ENCODE peak calls at places on chromosomes 6 and 20, in eight cellular contexts. E, Q, Z, O, U, N, M and A are unnamed samples.

GRCh38 chr6:148873868-148874267 is 127.0 kb downstream of the UST start:
- DNase-seq in N (no peak), O (no peak), Q (no peak), Z (no peak), E (no peak), M (no peak), U (no peak), A (no peak)

GRCh38 chr6:152572395-152573061 is 64.6 kb downstream of the SYNE1 start:
- DNase-seq in Z (peak), M (no peak), E (no peak), Q (no peak), O (no peak), N (no peak), U (no peak), A (no peak)

GRCh38 chr6:107439418-107439817 is 19.9 kb downstream of the PDSS2 start:
- DNase-seq in M (no peak), E (no peak), Q (no peak), U (no peak), N (no peak), O (no peak), Z (no peak), A (no peak)

GRCh38 chr6:109718991-109719390 is 27.9 kb downstream of the FIG4 start:
- DNase-seq in O (no peak), Q (no peak), E (no peak), U (no peak), M (no peak), N (no peak), Z (no peak), A (no peak)

GRCh38 chr6:3325210-3325609 is 66.5 kb downstream of the PSMG4 start:
- DNase-seq in E (no peak), Q (no peak), Z (peak), N (peak), M (no peak), O (no peak), U (no peak), A (no peak)

GRCh38 chr6:106514281-106514885 is 114.9 kb downstream of the RTN4IP1 start:
- DNase-seq in E (no peak), Q (no peak), O (no peak), Z (no peak), N (no peak), U (no peak), M (no peak), A (no peak)

GRCh38 chr20:63742381-63743024 is 2.9 kb downstream of the SLC2A4RG start:
- DNase-seq in Q (no peak), E (no peak), M (no peak), U (no peak), N (no peak), O (no peak), Z (no peak), A (no peak)

GRCh38 chr6:3195695-3196497 is 31.6 kb downstream of the TUBB2B start:
- DNase-seq in N (no peak), U (no peak), M (peak), O (no peak), Z (peak), Q (no peak), E (no peak), A (no peak)

GRCh38 chr6:168619560-168620314 is 178.8 kb downstream of the SMOC2 start:
- DNase-seq in M (no peak), Z (no peak), Q (no peak), U (no peak), O (peak), E (no peak), N (no peak), A (no peak)

GRCh38 chr20:57023997-57024396 is 242.4 kb downstream of the BMP7 start:
- DNase-seq in Z (no peak), M (no peak), U (no peak), Q (no peak), N (no peak), E (no peak), O (no peak), A (no peak)

GRCh38 chr6:4864534-4864933 is 88.3 kb downstream of the CDYL start:
- DNase-seq in O (peak), M (no peak), N (no peak), E (no peak), Z (no peak), Q (no peak), U (no peak), A (no peak)

GRCh38 chr20:25867776-25868649 is 171.4 kb upstream of the ZNF337 start:
- DNase-seq in U (peak), N (peak), M (peak), O (peak), Q (peak), Z (peak), E (peak), A (peak)

GRCh38 chr20:25459111-25459830 is 51.8 kb downstream of the GINS1 start:
- DNase-seq in M (no peak), Z (no peak), E (no peak), U (no peak), O (no peak), N (no peak), Q (no peak), A (no peak)

GRCh38 chr6:24930386-24930785 is 5.4 kb downstream of the RIPOR2 start:
- DNase-seq in O (no peak), M (no peak), Z (peak), N (peak), U (no peak), E (no peak), Q (no peak), A (no peak)

GRCh38 chr6:71383891-71384489 is 95.4 kb downstream of the OGFRL1 start:
- DNase-seq in Q (no peak), N (no peak), E (no peak), O (peak), M (peak), U (peak), Z (peak), A (peak)

GRCh38 chr20:30168025-30168799 is 1089.3 kb upstream of the DEFB115 start:
- DNase-seq in E (peak), Z (no peak), M (no peak), Q (no peak), N (peak), O (no peak), U (no peak), A (no peak)

GRCh38 chr6:113809818-113810217 is 47.3 kb upstream of the MARCKS start:
- DNase-seq in N (no peak), Q (no peak), E (no peak), M (no peak), U (peak), O (peak), Z (no peak), A (no peak)

GRCh38 chr6:25628471-25629201 is 23.4 kb upstream of the SCGN start:
- DNase-seq in N (no peak), Q (no peak), M (no peak), O (no peak), U (no peak), Z (no peak), E (no peak), A (no peak)

GRCh38 chr6:165776699-165777098 is 113.7 kb upstream of the PDE10A start:
- DNase-seq in Q (no peak), U (no peak), Z (no peak), M (no peak), E (no peak), O (no peak), N (no peak), A (no peak)

GRCh38 chr6:165782812-165783211 is 119.8 kb upstream of the PDE10A start:
- DNase-seq in M (no peak), U (no peak), Z (no peak), N (no peak), O (no peak), Q (no peak), E (no peak), A (no peak)

GRCh38 chr6:165774903-165775608 is 112.0 kb upstream of the PDE10A start:
- DNase-seq in O (no peak), N (no peak), Z (peak), E (no peak), M (no peak), Q (peak), U (peak), A (peak)

GRCh38 chr6:165782124-165782523 is 119.1 kb upstream of the PDE10A start:
- DNase-seq in U (no peak), Q (no peak), M (no peak), Z (no peak), E (no peak), N (no peak), O (no peak), A (no peak)

DNA sequence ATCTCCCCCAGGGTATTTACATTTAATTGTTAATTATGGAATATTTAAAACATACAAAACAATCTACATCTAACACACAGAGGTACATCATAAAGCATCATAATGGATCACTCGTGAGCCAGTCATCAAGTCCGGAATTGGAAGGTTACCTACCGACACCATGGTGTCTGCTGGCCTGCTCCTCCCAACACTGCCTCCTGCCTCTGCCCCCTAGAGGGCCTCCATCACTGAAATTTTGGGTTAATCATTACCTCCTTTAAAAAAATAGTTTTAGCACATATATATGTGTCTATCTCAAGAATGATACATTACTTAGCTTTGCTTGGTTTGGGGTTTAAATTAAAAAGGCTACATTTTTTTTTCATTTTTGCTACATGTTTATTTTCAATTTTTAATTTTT is 114.6 kb upstream of the PDE10A start:
- DNase-seq in U (no peak), Q (no peak), E (no peak), Z (no peak), O (no peak), M (no peak), N (no peak), A (no peak)
- TF ChIP-seq CTCF in U (peak), Q (no peak), E (no peak), Z (no peak), O (no peak), M (no peak), N (no peak), A (no peak)

GRCh38 chr20:34045930-34046329 is 52.2 kb downstream of the RALY start:
- DNase-seq in Z (no peak), Q (no peak), N (no peak), O (no peak), M (no peak), E (no peak), U (no peak), A (no peak)

GRCh38 chr20:34043025-34043424 is 49.3 kb downstream of the RALY start:
- DNase-seq in Q (no peak), E (no peak), Z (no peak), N (no peak), U (no peak), O (no peak), M (no peak), A (no peak)

GRCh38 chr20:34047010-34047687 is 53.4 kb downstream of the RALY start:
- DNase-seq in Q (no peak), O (no peak), Z (no peak), E (no peak), M (no peak), N (no peak), U (no peak), A (no peak)

GRCh38 chr20:34046330-34046729 is 52.6 kb downstream of the RALY start:
- DNase-seq in Q (no peak), N (no peak), O (no peak), U (no peak), M (no peak), E (no peak), Z (no peak), A (no peak)

DNA sequence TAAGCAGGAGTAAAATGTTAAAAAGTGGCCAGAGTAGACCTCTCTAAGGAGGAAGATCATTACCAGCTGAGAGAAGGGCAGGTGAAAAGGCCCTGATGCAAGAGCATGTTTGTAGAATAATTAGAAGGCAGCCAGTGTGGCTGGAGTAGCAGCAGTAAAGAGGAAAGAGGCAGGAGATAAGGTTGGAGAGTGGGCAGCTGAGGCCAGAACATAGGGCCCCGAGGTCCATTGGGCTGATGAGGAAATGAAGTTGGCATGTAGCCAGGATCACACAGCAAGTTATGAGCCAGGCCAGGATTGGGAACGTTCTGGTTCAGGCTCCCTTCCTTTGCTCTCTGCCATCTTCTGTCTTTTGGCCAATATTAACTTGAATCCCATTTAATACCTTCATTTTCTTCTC is 51.6 kb downstream of the RALY start:
- DNase-seq in M (no peak), Q (peak), O (no peak), N (peak), E (no peak), Z (no peak), U (no peak), A (no peak)
- TF ChIP-seq CTCF in M (no peak), Q (no peak), O (no peak), N (no peak), E (no peak), Z (no peak), U (no peak), A (no peak)

GRCh38 chr6:158208226-158208807 is 40.2 kb downstream of the GTF2H5 start:
- DNase-seq in U (no peak), Z (no peak), Q (no peak), E (no peak), M (no peak), O (no peak), N (no peak), A (no peak)

GRCh38 chr6:158207452-158207788 is 39.3 kb downstream of the GTF2H5 start:
- DNase-seq in Q (no peak), Z (peak), O (no peak), U (peak), N (no peak), E (no peak), M (no peak), A (no peak)

GRCh38 chr6:158204616-158205015 is 36.5 kb downstream of the GTF2H5 start:
- DNase-seq in E (no peak), O (no peak), N (no peak), U (no peak), Z (no peak), M (no peak), Q (no peak), A (no peak)

GRCh38 chr6:158206740-158207451 is 38.7 kb downstream of the GTF2H5 start:
- DNase-seq in Z (no peak), U (no peak), N (no peak), M (no peak), Q (no peak), O (no peak), E (no peak), A (no peak)

GRCh38 chr6:158205220-158205944 is 37.2 kb downstream of the GTF2H5 start:
- DNase-seq in M (no peak), N (no peak), Z (no peak), U (no peak), E (no peak), Q (no peak), O (peak), A (peak)
- TF ChIP-seq CTCF in M (peak), N (no peak), Z (peak), U (no peak), E (no peak), Q (peak), O (peak), A (peak)

GRCh38 chr20:4522310-4522709 is 199.4 kb upstream of the PRND start:
- DNase-seq in E (no peak), U (no peak), Q (no peak), M (no peak), N (no peak), O (no peak), Z (no peak), A (no peak)

GRCh38 chr20:4516851-4517250 is 204.9 kb upstream of the PRND start:
- DNase-seq in N (no peak), Z (no peak), O (no peak), E (no peak), U (no peak), Q (no peak), M (no peak), A (no peak)

GRCh38 chr20:4524307-4524706 is 197.4 kb upstream of the PRND start:
- DNase-seq in U (no peak), E (no peak), M (no peak), N (no peak), Z (no peak), Q (no peak), O (no peak), A (no peak)

GRCh38 chr20:4521170-4521968 is 200.3 kb upstream of the PRND start:
- DNase-seq in N (no peak), Q (no peak), E (no peak), O (no peak), M (no peak), U (no peak), Z (no peak), A (no peak)

GRCh38 chr20:4519530-4519929 is 202.2 kb upstream of the PRND start:
- DNase-seq in Q (no peak), O (no peak), M (no peak), E (no peak), U (peak), N (no peak), Z (no peak), A (peak)
- TF ChIP-seq CTCF in Q (peak), O (peak), M (peak), E (no peak), U (peak), N (no peak), Z (peak), A (peak)